ENCODE peak calls at places on chromosomes 12 and 14, in ten cellular contexts. S, U, W, B, V, A, I, Z, D and L are unnamed samples.

GRCh38 chr14:104239866-104240301 is 101.5 kb downstream of the KIF26A start:
- DNase-seq in S (no peak), U (peak), W (no peak), B (no peak), V (no peak), A (no peak), I (peak), Z (no peak), D (no peak), L (no peak)

GRCh38 chr12:109531411-109531810 is 41.9 kb downstream of the MMAB start:
- DNase-seq in S (no peak), U (no peak), W (no peak), B (peak), V (no peak), A (no peak), I (no peak), Z (no peak), D (no peak), L (no peak)

GRCh38 chr14:68232643-68233055 is 413.1 kb downstream of the RAD51B start:
- DNase-seq in S (peak), U (no peak), W (no peak), B (no peak), V (no peak), A (peak), I (no peak), Z (peak), D (peak), L (no peak)

GRCh38 chr12:105204916-105205315 is 31.1 kb downstream of the APPL2 start:
- DNase-seq in S (peak), U (no peak), W (no peak), B (no peak), V (no peak), A (peak), I (no peak), Z (peak), D (peak), L (no peak)

GRCh38 chr14:24377660-24378059 is 9.7 kb downstream of the NFATC4 start:
- DNase-seq in S (no peak), U (no peak), W (no peak), B (no peak), V (no peak), A (no peak), I (no peak), Z (peak), D (no peak), L (no peak)

GRCh38 chr14:68757618-68758081 is 35.2 kb downstream of the ZFP36L1 start:
- DNase-seq in S (no peak), U (no peak), W (no peak), B (peak), V (peak), A (no peak), I (peak), Z (no peak), D (peak), L (no peak)

GRCh38 chr14:66105819-66106218 is 380.4 kb upstream of the CCDC196 start:
- DNase-seq in S (peak), U (no peak), W (no peak), B (no peak), V (no peak), A (peak), I (no peak), Z (peak), D (peak), L (no peak)

GRCh38 chr12:18581232-18581962 is 156.4 kb downstream of the PLCZ1 start:
- DNase-seq in S (no peak), U (no peak), W (no peak), B (no peak), V (no peak), A (no peak), I (no peak), Z (no peak), D (no peak), L (no peak)

GRCh38 chr14:44297437-44297836 is 209.6 kb downstream of the FSCB start:
- DNase-seq in S (no peak), U (no peak), W (no peak), B (no peak), V (no peak), A (no peak), I (no peak), Z (no peak), D (no peak), L (no peak)

GRCh38 chr14:54637270-54637669 is 70.3 kb downstream of the SAMD4A start:
- DNase-seq in S (no peak), U (no peak), W (no peak), B (no peak), V (no peak), A (no peak), I (no peak), Z (no peak), D (no peak), L (no peak)

GRCh38 chr12:79934309-79935020 is 432 bp downstream of the PPP1R12A start:
- DNase-seq in S (no peak), U (peak), W (no peak), B (no peak), V (no peak), A (no peak), I (peak), Z (peak), D (no peak), L (no peak)

GRCh38 chr14:24920265-24921080 is 129.5 kb downstream of the STXBP6 start:
- DNase-seq in S (no peak), U (no peak), W (no peak), B (no peak), V (no peak), A (no peak), I (no peak), Z (no peak), D (no peak), L (no peak)

GRCh38 chr14:61589691-61590521 is 105.4 kb upstream of the HIF1A start:
- DNase-seq in S (no peak), U (no peak), W (peak), B (no peak), V (no peak), A (no peak), I (peak), Z (no peak), D (no peak), L (no peak)

GRCh38 chr14:95784137-95784536 is 70.2 kb upstream of the TCL1A start:
- DNase-seq in S (peak), U (no peak), W (peak), B (no peak), V (no peak), A (peak), I (peak), Z (peak), D (peak), L (peak)

GRCh38 chr12:14854586-14855163 is 11.3 kb upstream of the ART4 start:
- DNase-seq in S (no peak), U (no peak), W (no peak), B (no peak), V (no peak), A (peak), I (peak), Z (no peak), D (no peak), L (no peak)

GRCh38 chr12:53207042-53207441 is at the start of gene ITGB7:
- DNase-seq in S (no peak), U (no peak), W (no peak), B (no peak), V (no peak), A (no peak), I (peak), Z (no peak), D (no peak), L (no peak)

GRCh38 chr12:11827096-11827841 is 177.8 kb downstream of the ETV6 start:
- DNase-seq in S (no peak), U (no peak), W (peak), B (no peak), V (no peak), A (no peak), I (no peak), Z (no peak), D (no peak), L (no peak)

GRCh38 chr12:22410497-22410896 is 76.0 kb upstream of the ST8SIA1 start:
- DNase-seq in S (peak), U (no peak), W (no peak), B (no peak), V (no peak), A (no peak), I (no peak), Z (peak), D (no peak), L (peak)

GRCh38 chr14:23399136-23399535 is 8.9 kb downstream of the MYH6 start:
- DNase-seq in S (no peak), U (no peak), W (no peak), B (peak), V (peak), A (no peak), I (no peak), Z (no peak), D (no peak), L (no peak)

GRCh38 chr12:93186131-93186530 is 191.6 kb upstream of the NUDT4 start:
- DNase-seq in S (no peak), U (no peak), W (no peak), B (no peak), V (no peak), A (no peak), I (no peak), Z (no peak), D (no peak), L (no peak)

GRCh38 chr12:107322063-107322462 is 228.7 kb upstream of the CRY1 start:
- DNase-seq in S (no peak), U (no peak), W (no peak), B (no peak), V (no peak), A (no peak), I (no peak), Z (no peak), D (no peak), L (no peak)

GRCh38 chr14:68719634-68720384 is 73.1 kb downstream of the ZFP36L1 start:
- DNase-seq in S (no peak), U (no peak), W (no peak), B (no peak), V (no peak), A (no peak), I (no peak), Z (peak), D (no peak), L (no peak)

GRCh38 chr12:47164730-47165439 is 85.1 kb upstream of the AMIGO2 start:
- DNase-seq in S (no peak), U (no peak), W (no peak), B (no peak), V (no peak), A (no peak), I (no peak), Z (no peak), D (peak), L (no peak)

GRCh38 chr14:106883218-106883692 is 1356.9 kb downstream of the TMEM121 start:
- DNase-seq in S (no peak), U (no peak), W (no peak), B (no peak), V (no peak), A (no peak), I (peak), Z (no peak), D (no peak), L (no peak)

GRCh38 chr14:98633380-98633779 is 638.6 kb downstream of the BCL11B start:
- DNase-seq in S (peak), U (no peak), W (peak), B (no peak), V (no peak), A (no peak), I (no peak), Z (no peak), D (peak), L (peak)

GRCh38 chr12:100138048-100138907 is 4.4 kb downstream of the BLTP3B start:
- DNase-seq in S (peak), U (no peak), W (no peak), B (no peak), V (no peak), A (peak), I (peak), Z (peak), D (peak), L (peak)

GRCh38 chr14:93051600-93052546 is 63.9 kb downstream of the ITPK1 start:
- DNase-seq in S (no peak), U (no peak), W (peak), B (no peak), V (no peak), A (no peak), I (no peak), Z (no peak), D (no peak), L (peak)

GRCh38 chr14:67710209-67710608 is 8.5 kb downstream of the RDH12 start:
- DNase-seq in S (no peak), U (no peak), W (peak), B (no peak), V (no peak), A (no peak), I (peak), Z (no peak), D (no peak), L (no peak)

GRCh38 chr14:58749066-58749669 is 111.4 kb downstream of the DACT1 start:
- DNase-seq in S (peak), U (no peak), W (no peak), B (no peak), V (no peak), A (peak), I (no peak), Z (peak), D (peak), L (no peak)

GRCh38 chr12:68970951-68971350 is 38.0 kb upstream of the CPM start:
- DNase-seq in S (peak), U (no peak), W (no peak), B (no peak), V (no peak), A (no peak), I (no peak), Z (peak), D (no peak), L (no peak)

GRCh38 chr12:97968641-97969171 is 506.1 kb downstream of the RMST start:
- DNase-seq in S (no peak), U (no peak), W (no peak), B (no peak), V (no peak), A (no peak), I (no peak), Z (no peak), D (no peak), L (no peak)

GRCh38 chr12:3018284-3019004 is 58.7 kb upstream of the TSPAN9 start:
- DNase-seq in S (no peak), U (no peak), W (no peak), B (peak), V (no peak), A (no peak), I (no peak), Z (no peak), D (no peak), L (no peak)

GRCh38 chr12:60209933-60210332 is 614.1 kb downstream of the SLC16A7 start:
- DNase-seq in S (no peak), U (no peak), W (no peak), B (no peak), V (no peak), A (no peak), I (no peak), Z (peak), D (no peak), L (no peak)
- H3K4me3 ChIP-seq in S (peak), U (no peak), W (no peak), B (no peak), V (no peak), A (no peak), I (no peak), Z (no peak), D (no peak), L (no peak)

GRCh38 chr12:118513554-118513953 is 137.2 kb downstream of the SUDS3 start:
- DNase-seq in S (no peak), U (no peak), W (no peak), B (no peak), V (no peak), A (no peak), I (no peak), Z (no peak), D (no peak), L (no peak)

GRCh38 chr12:118514297-118514696 is 137.9 kb downstream of the SUDS3 start:
- DNase-seq in S (no peak), U (no peak), W (no peak), B (no peak), V (no peak), A (no peak), I (no peak), Z (no peak), D (no peak), L (no peak)

DNA sequence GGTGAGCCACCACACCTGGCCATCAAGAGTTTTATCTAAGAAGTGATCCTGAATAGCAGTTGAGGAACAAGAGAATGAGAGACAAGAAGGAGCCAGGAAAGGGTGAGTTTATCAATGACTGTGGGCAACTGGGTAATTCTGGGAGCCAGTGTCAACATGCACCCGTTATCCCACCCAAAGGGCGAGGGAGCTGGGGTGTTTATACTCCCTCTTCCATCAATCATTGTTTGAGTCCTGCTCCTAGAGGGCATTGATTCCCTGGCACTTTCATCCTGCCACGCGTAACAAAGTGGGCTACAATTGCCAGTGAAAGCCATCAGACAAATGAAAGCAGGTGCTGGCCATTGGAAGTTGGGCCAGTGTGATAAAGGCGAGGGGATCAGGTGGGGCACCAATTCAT is 136.3 kb downstream of the SUDS3 start:
- DNase-seq in S (no peak), U (no peak), W (no peak), B (no peak), V (no peak), A (no peak), I (no peak), Z (no peak), D (no peak), L (no peak)
- TF ChIP-seq CTCF in S (no peak), U (no peak), W (no peak), B (no peak), V (no peak), A (no peak), I (no peak), Z (no peak), D (no peak), L (no peak)

GRCh38 chr12:110731479-110731878 is 11.2 kb downstream of the PPP1CC start:
- DNase-seq in S (no peak), U (no peak), W (no peak), B (no peak), V (no peak), A (no peak), I (no peak), Z (no peak), D (no peak), L (no peak)
- H3K4me3 ChIP-seq in S (no peak), U (no peak), W (no peak), B (no peak), V (no peak), A (no peak), I (no peak), Z (no peak), D (no peak), L (no peak)

GRCh38 chr14:37325332-37325731 is 127.6 kb downstream of the MIPOL1 start:
- DNase-seq in S (no peak), U (no peak), W (no peak), B (no peak), V (no peak), A (no peak), I (no peak), Z (no peak), D (no peak), L (no peak)
- TF ChIP-seq CTCF in S (no peak), U (no peak), W (no peak), B (no peak), V (no peak), A (no peak), I (no peak), Z (no peak), D (no peak), L (no peak)

GRCh38 chr12:81759215-81759991 is at the start of gene PPFIA2:
- DNase-seq in S (no peak), U (no peak), W (peak), B (peak), V (peak), A (no peak), I (no peak), Z (no peak), D (peak), L (peak)

GRCh38 chr12:81758421-81759214 is 532 bp downstream of the PPFIA2 start:
- DNase-seq in S (no peak), U (no peak), W (peak), B (peak), V (peak), A (no peak), I (no peak), Z (no peak), D (peak), L (no peak)

GRCh38 chr12:81757731-81758325 is 1.3 kb downstream of the PPFIA2 start:
- DNase-seq in S (no peak), U (no peak), W (no peak), B (no peak), V (no peak), A (no peak), I (no peak), Z (no peak), D (no peak), L (no peak)
- H3K4me3 ChIP-seq in S (no peak), U (no peak), W (peak), B (peak), V (peak), A (no peak), I (no peak), Z (no peak), D (peak), L (peak)

GRCh38 chr12:34626363-34627157 is 604.3 kb downstream of the ALG10 start:
- DNase-seq in S (no peak), U (no peak), W (no peak), B (no peak), V (no peak), A (no peak), I (no peak), Z (no peak), D (no peak), L (no peak)

DNA sequence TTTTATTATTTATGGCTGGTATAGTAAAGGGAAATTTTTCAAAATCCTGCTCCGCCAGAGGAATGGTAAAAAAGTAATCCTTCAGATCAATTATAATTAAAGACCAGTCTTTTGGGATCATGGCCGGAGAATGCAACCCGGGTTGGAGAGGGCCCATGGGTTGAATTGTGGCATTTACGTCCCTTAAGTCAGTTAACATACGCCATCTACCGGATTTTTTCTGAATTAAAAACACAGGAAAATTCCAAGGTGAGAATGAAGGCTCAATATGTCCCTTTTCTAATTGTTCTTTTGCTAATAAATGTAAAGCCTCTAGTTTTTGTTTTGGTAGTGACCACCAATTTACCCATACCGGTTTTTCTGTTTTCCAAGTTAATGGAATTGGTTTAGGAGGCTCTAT is 602.8 kb downstream of the ALG10 start:
- DNase-seq in S (peak), U (no peak), W (no peak), B (no peak), V (no peak), A (no peak), I (peak), Z (peak), D (no peak), L (peak)
- TF ChIP-seq CTCF in S (peak), U (peak), W (no peak), B (no peak), V (peak), A (no peak), I (peak), Z (no peak), D (no peak), L (peak)

GRCh38 chr12:120625557-120626419 is 14.6 kb upstream of the CABP1 start:
- DNase-seq in S (no peak), U (no peak), W (peak), B (no peak), V (no peak), A (no peak), I (peak), Z (no peak), D (no peak), L (no peak)
- H3K4me3 ChIP-seq in S (no peak), U (no peak), W (no peak), B (no peak), V (no peak), A (no peak), I (no peak), Z (no peak), D (no peak), L (no peak)

DNA sequence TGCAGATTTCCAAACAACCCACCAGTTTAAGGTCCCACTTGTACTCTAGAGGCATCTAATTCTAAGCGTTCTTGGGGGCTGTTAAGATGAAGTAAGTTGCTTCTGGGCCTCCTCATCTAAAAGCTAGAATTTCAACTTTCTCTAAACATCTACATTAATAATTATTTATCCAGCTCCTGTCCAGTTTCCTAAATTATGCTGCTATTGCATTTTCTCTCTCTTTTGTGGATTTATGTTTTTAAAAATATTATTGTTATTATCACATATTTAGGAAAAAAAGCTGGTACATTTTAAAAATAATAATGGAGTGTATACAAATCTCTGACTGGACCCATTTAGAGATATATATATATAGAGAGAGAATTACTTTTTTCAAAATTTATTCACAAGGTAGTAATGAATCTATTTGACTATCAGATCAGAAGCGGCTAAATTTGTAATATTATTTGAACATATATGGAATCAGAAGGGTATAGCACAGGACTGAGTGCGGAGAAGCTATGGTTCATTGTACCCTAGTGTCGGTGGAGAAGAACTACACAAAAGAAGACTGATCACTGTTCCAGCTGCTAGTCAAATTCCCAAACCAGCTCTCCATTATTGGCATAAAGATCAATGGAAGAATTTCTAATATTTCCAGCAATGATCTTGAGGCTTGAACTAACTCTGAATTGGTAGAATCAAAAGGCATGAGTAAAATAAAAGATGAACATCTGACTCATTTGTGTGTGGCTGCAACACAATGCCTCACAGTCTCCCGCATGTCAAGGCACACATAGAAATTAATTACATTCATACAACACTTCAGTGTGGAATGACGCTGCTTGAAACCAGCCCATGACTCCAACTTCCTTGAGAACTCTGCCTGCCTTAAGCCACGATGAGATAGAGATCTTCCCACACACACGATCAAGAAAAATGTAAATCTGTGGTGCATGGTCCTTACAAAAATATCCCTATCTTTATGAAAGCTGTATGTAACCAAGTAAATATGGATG is 433.4 kb upstream of the OR4E1 start:
- DNase-seq in S (peak), U (no peak), W (no peak), B (no peak), V (no peak), A (no peak), I (no peak), Z (peak), D (no peak), L (no peak)
- TF ChIP-seq CTCF in S (peak), U (no peak), W (peak), B (no peak), V (no peak), A (no peak), I (no peak), Z (no peak), D (no peak), L (no peak)